ENCODE peak calls at places on chromosomes 4 and X, in seven cellular contexts. X is K562, D is Panc1, U is A549, A is GM23338, L is SK-N-SH, S is HCT116. O is an unnamed sample.

GRCh38 chr4:165864228-165864627 is 8.8 kb upstream of the TLL1 start:
- DNase-seq in X (no peak), D (no peak), U (no peak), A (no peak), L (no peak), S (no peak), O (no peak)

GRCh38 chr4:24763631-24764302 is 31.6 kb upstream of the SOD3 start:
- DNase-seq in X (no peak), D (no peak), U (no peak), A (no peak), L (no peak), S (no peak), O (no peak)

GRCh38 chrX:33970028-33970932 is 161.8 kb downstream of the FAM47A start:
- DNase-seq in X (no peak), D (no peak), U (no peak), A (no peak), L (no peak), S (no peak), O (no peak)

GRCh38 chr4:134934036-134934806 is 732.6 kb upstream of the PABPC4L start:
- DNase-seq in X (no peak), D (no peak), U (no peak), A (no peak), L (no peak), S (no peak), O (no peak)

GRCh38 chrX:31547816-31548215 is 476.0 kb upstream of the FTHL17 start:
- DNase-seq in X (no peak), D (no peak), U (no peak), A (no peak), L (no peak), S (no peak), O (no peak)

GRCh38 chr4:13170131-13170530 is 314.0 kb downstream of the RAB28 start:
- DNase-seq in X (no peak), D (no peak), U (no peak), A (no peak), L (no peak), S (no peak), O (no peak)

GRCh38 chr4:128241425-128241913 is 46.1 kb downstream of the PGRMC2 start:
- DNase-seq in X (no peak), D (no peak), U (peak; percentile 17), A (no peak), L (peak; percentile 12), S (no peak), O (no peak)

GRCh38 chrX:108216405-108216804 is 124.8 kb downstream of the ATG4A start:
- DNase-seq in X (no peak), D (no peak), U (no peak), A (no peak), L (no peak), S (no peak), O (no peak)

GRCh38 chr4:168483786-168484185 is 3.5 kb upstream of the DDX60L start:
- DNase-seq in X (no peak), D (no peak), U (no peak), A (no peak), L (no peak), S (no peak), O (no peak)

GRCh38 chr4:39855909-39856512 is 121.7 kb downstream of the PDS5A start:
- DNase-seq in X (no peak), D (peak; percentile 5), U (peak; percentile 3), A (no peak), L (no peak), S (no peak), O (no peak)

GRCh38 chr4:153112071-153112460 is 92.2 kb upstream of the TRIM2 start:
- DNase-seq in X (no peak), D (no peak), U (no peak), A (no peak), L (no peak), S (no peak), O (no peak)

GRCh38 chr4:6622744-6623143 is 17.7 kb upstream of the MRFAP1 start:
- DNase-seq in X (no peak), D (no peak), U (no peak), A (no peak), L (no peak), S (no peak), O (no peak)

GRCh38 chrX:71143508-71143907 is 1.1 kb upstream of the NLGN3 start:
- DNase-seq in X (no peak), D (no peak), U (no peak), A (no peak), L (no peak), S (no peak), O (no peak)

GRCh38 chrX:71315917-71316316 is 14.4 kb downstream of the ITGB1BP2 start:
- DNase-seq in X (no peak), D (no peak), U (no peak), A (no peak), L (no peak), S (no peak), O (no peak)

GRCh38 chr4:5365071-5366008 is 314.1 kb downstream of the STK32B start:
- DNase-seq in X (no peak), D (peak; percentile 93), U (peak; percentile 54), A (peak; percentile 36), L (no peak), S (peak; percentile 39), O (peak; percentile 7)

GRCh38 chrX:2748171-2748814 is 3.5 kb upstream of the XG start:
- DNase-seq in X (no peak), D (no peak), U (no peak), A (no peak), L (no peak), S (no peak), O (no peak)

GRCh38 chrX:134636859-134637258 is 21.4 kb downstream of the PLAC1 start:
- DNase-seq in X (no peak), D (no peak), U (no peak), A (no peak), L (no peak), S (no peak), O (no peak)

GRCh38 chr4:84470204-84470785 is 28.8 kb downstream of the NKX6-1 start:
- DNase-seq in X (no peak), D (no peak), U (no peak), A (peak; percentile 60), L (no peak), S (no peak), O (no peak)

GRCh38 chrX:153381684-153382532 is 19.2 kb downstream of the PNMA6E start:
- DNase-seq in X (peak; percentile 63), D (no peak), U (peak; percentile 19), A (peak; percentile 7), L (peak; percentile 84), S (no peak), O (no peak)

GRCh38 chr4:108492816-108493595 is 127.4 kb upstream of the RPL34 start:
- DNase-seq in X (peak; percentile 7), D (no peak), U (no peak), A (peak; percentile 82), L (peak; percentile 19), S (peak; percentile 21), O (no peak)

GRCh38 chr4:138236035-138236434 is 6.1 kb downstream of the SLC7A11 start:
- DNase-seq in X (no peak), D (no peak), U (no peak), A (no peak), L (no peak), S (no peak), O (no peak)

GRCh38 chr4:38084984-38085383 is 124.8 kb downstream of the PTTG2 start:
- DNase-seq in X (no peak), D (no peak), U (no peak), A (no peak), L (no peak), S (no peak), O (no peak)

GRCh38 chrX:7654316-7654715 is 188.7 kb upstream of the VCX start:
- DNase-seq in X (no peak), D (no peak), U (no peak), A (no peak), L (no peak), S (no peak), O (no peak)
- TF ChIP-seq REST in X (no peak), D (no peak), U (no peak), A (no peak), L (no peak), S (no peak), O (no peak)

GRCh38 chr4:94253036-94253435 is 45.4 kb downstream of the SMARCAD1 start:
- DNase-seq in X (peak; percentile 37), D (no peak), U (no peak), A (peak; percentile 48), L (no peak), S (peak; percentile 6), O (no peak)
- TF ChIP-seq REST in X (no peak), D (no peak), U (no peak), A (no peak), L (no peak), S (no peak), O (no peak)

DNA sequence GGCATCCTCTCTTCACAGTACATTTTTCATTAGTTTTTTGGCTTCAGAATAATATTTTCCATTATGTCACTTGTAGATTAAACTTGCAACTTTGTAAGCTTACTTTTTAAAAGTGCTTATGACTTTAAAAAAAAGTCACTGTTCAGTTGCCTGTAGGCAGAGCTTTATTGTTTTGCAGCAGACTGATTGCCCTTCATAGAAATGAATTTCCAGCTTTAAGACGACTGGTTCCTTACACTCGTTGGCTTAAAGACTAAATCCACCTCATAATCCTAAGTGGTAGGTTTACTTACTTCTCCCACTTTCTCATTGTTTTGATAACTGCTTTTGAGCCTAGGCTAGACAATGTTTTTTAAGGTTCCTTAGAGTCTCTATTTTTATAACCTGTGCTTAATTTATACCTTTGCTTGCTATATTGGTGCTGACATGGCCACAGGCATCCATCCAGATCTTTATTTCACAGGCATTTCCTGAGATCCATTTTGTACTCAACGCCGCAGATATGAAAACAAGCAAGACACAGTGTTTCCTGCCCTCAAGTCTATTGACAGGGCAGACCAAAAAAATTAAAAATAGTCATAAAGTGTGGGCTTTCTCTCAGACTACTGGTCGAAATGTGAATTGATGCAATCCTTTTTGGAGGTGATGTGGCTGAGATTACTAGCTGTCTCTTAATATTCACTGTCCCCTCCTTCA is 12.6 kb upstream of the IL13RA2 start:
- DNase-seq in X (no peak), D (no peak), U (no peak), A (no peak), L (no peak), S (no peak), O (no peak)
- TF ChIP-seq REST in X (no peak), D (no peak), U (no peak), A (no peak), L (no peak), S (no peak), O (no peak)

GRCh38 chr4:15738877-15739276 is 36.0 kb downstream of the BST1 start:
- DNase-seq in X (no peak), D (no peak), U (no peak), A (no peak), L (no peak), S (no peak), O (no peak)
- TF ChIP-seq REST in X (no peak), D (no peak), U (no peak), A (no peak), L (no peak), S (no peak), O (no peak)

O was measured in GM12878.